ENCODE peak calls at places on chromosomes 16 and 17, in seven cellular contexts. M is lower lobe of right lung, P is IMR-90, C is mesothelial cell of epicardium, U is PC-9, R is endothelial cell, J is BE2C. D is an unnamed sample.

GRCh38 chr16:4935231-4935855 is 1.6 kb downstream of the PPL start:
- DNase-seq in C (no peak), J (no peak), R (no peak), M (peak), P (no peak), U (peak), D (no peak)

GRCh38 chr16:68267612-68268405 is 3.5 kb downstream of the SLC7A6 start:
- DNase-seq in C (no peak), M (no peak), R (no peak), J (no peak), U (no peak), P (no peak), D (no peak)

GRCh38 chr16:89300311-89300975 is 82.9 kb downstream of the ZNF778 start:
- DNase-seq in U (no peak), M (no peak), C (no peak), R (no peak), P (peak), J (no peak), D (no peak)

GRCh38 chr16:66036775-66037715 is 329.4 kb upstream of the CDH5 start:
- DNase-seq in J (no peak), C (no peak), M (no peak), P (no peak), R (no peak), U (no peak), D (no peak)

GRCh38 chr16:87407511-87408112 is 15.5 kb downstream of the MAP1LC3B start:
- DNase-seq in M (peak), C (no peak), R (no peak), J (peak), U (peak), P (no peak), D (no peak)

GRCh38 chr17:77842148-77842905 is 116.2 kb upstream of the TNRC6C start:
- DNase-seq in R (no peak), M (peak), P (peak), C (no peak), J (no peak), U (no peak), D (no peak)

GRCh38 chr17:4710693-4711634 is 532 bp downstream of the ARRB2 start:
- DNase-seq in M (peak), P (no peak), J (no peak), C (no peak), U (no peak), R (no peak), D (no peak)

GRCh38 chr17:1038459-1039118 is 41.7 kb downstream of the TIMM22 start:
- DNase-seq in J (no peak), P (no peak), U (no peak), R (no peak), C (no peak), M (no peak), D (no peak)

GRCh38 chr17:71519285-71519684 is 601.5 kb upstream of the SOX9 start:
- DNase-seq in C (no peak), M (no peak), J (no peak), U (no peak), P (no peak), R (no peak), D (no peak)

GRCh38 chr16:19419691-19420060 is 2.0 kb downstream of the TMC5 start:
- DNase-seq in M (no peak), U (peak), R (no peak), J (no peak), P (peak), C (no peak), D (no peak)

GRCh38 chr17:64343071-64343774 is 47.4 kb downstream of the PECAM1 start:
- DNase-seq in R (no peak), P (no peak), M (no peak), C (no peak), J (no peak), U (no peak), D (no peak)

GRCh38 chr16:30485818-30486436 is 13.4 kb downstream of the ITGAL start:
- DNase-seq in R (no peak), U (no peak), M (no peak), P (peak), C (no peak), J (no peak), D (no peak)

GRCh38 chr16:81523387-81524115 is 78.9 kb downstream of the CMIP start:
- DNase-seq in P (peak), R (no peak), M (peak), U (peak), J (no peak), C (no peak), D (no peak)

GRCh38 chr16:11112723-11113348 is 143.2 kb downstream of the SOCS1 start:
- DNase-seq in J (peak), P (no peak), C (no peak), U (no peak), R (no peak), M (no peak), D (no peak)

GRCh38 chr17:2399572-2400473 is 1.0 kb downstream of the MNT start:
- DNase-seq in U (peak), R (peak), P (peak), C (peak), J (peak), M (peak), D (peak)

GRCh38 chr17:78378225-78379133 is at the start of gene PGS1:
- DNase-seq in P (peak), M (peak), C (no peak), J (peak), R (peak), U (peak), D (peak)

GRCh38 chr17:74725111-74725510 is 11.9 kb upstream of the RAB37 start:
- DNase-seq in C (no peak), J (no peak), P (no peak), R (no peak), M (no peak), U (no peak), D (no peak)

GRCh38 chr16:88767546-88767945 is 17.5 kb downstream of the PIEZO1 start:
- DNase-seq in P (no peak), R (no peak), M (no peak), J (no peak), C (no peak), U (no peak), D (no peak)

GRCh38 chr17:63946440-63947363 is 14.6 kb upstream of the CD79B start:
- DNase-seq in R (peak), U (peak), J (peak), P (peak), M (peak), C (no peak), D (peak)

GRCh38 chr17:37682007-37682406 is 38.8 kb upstream of the DDX52 start:
- DNase-seq in M (no peak), R (no peak), C (no peak), J (no peak), P (no peak), U (no peak), D (no peak)

GRCh38 chr16:3119701-3120408 is 7.5 kb downstream of the ZNF205 start:
- DNase-seq in M (no peak), U (no peak), C (no peak), J (no peak), P (no peak), R (no peak), D (peak)

GRCh38 chr17:27807567-27808470 is 7.5 kb upstream of the NOS2 start:
- DNase-seq in R (no peak), J (no peak), P (no peak), U (no peak), M (no peak), C (no peak), D (no peak)

GRCh38 chr16:5422047-5422446 is 324.5 kb upstream of the EEF2KMT start:
- DNase-seq in C (no peak), P (no peak), J (no peak), R (no peak), M (no peak), U (no peak), D (no peak)

GRCh38 chr17:41772218-41772585 is 14.3 kb downstream of the JUP start:
- DNase-seq in C (no peak), R (no peak), P (no peak), M (peak), J (no peak), U (peak), D (no peak)

GRCh38 chr17:32222621-32223020 is 43.0 kb upstream of the RHBDL3 start:
- DNase-seq in C (no peak), U (no peak), P (peak), R (no peak), M (no peak), J (no peak), D (no peak)

GRCh38 chr17:76556759-76557367 is 17.0 kb downstream of the PRCD start:
- DNase-seq in P (peak), M (peak), C (no peak), U (peak), R (no peak), J (no peak), D (no peak)

GRCh38 chr16:62035115-62036092 is 834 bp downstream of the CDH8 start:
- DNase-seq in U (no peak), C (no peak), M (no peak), J (no peak), P (no peak), R (peak), D (no peak)

GRCh38 chr17:42212382-42212781 is 18.1 kb upstream of the GHDC start:
- DNase-seq in M (no peak), U (no peak), P (no peak), R (no peak), C (no peak), J (no peak), D (no peak)

GRCh38 chr17:28379814-28380571 is 8.5 kb downstream of the SARM1 start:
- DNase-seq in M (no peak), C (no peak), P (peak), J (peak), U (peak), R (peak), D (no peak)

GRCh38 chr17:45147102-45147580 is 1.1 kb upstream of the HEXIM1 start:
- DNase-seq in U (no peak), C (no peak), R (no peak), J (no peak), P (peak), M (peak), D (no peak)

GRCh38 chr17:17545984-17546383 is 45.5 kb downstream of the PEMT start:
- DNase-seq in U (no peak), M (no peak), J (no peak), R (no peak), P (no peak), C (no peak), D (no peak)

GRCh38 chr17:37608369-37609169 is 649 bp downstream of the SYNRG start:
- DNase-seq in C (peak), U (no peak), M (no peak), J (no peak), P (peak), R (peak), D (no peak)

GRCh38 chr16:705748-706188 is at the start of gene FBXL16:
- DNase-seq in J (peak), P (no peak), M (no peak), C (no peak), R (no peak), U (peak), D (peak)

GRCh38 chr16:86671486-86672214 is 93.3 kb downstream of the FOXL1 start:
- DNase-seq in P (peak), U (no peak), R (no peak), J (no peak), C (no peak), M (no peak), D (no peak)

GRCh38 chr16:85347213-85347591 is 234.9 kb upstream of the CIBAR2 start:
- DNase-seq in P (no peak), U (peak), R (no peak), C (no peak), M (no peak), J (peak), D (no peak)

GRCh38 chr17:70100983-70101382 is 26.0 kb downstream of the KCNJ16 start:
- DNase-seq in P (no peak), C (no peak), U (no peak), R (no peak), M (no peak), J (no peak), D (no peak)

GRCh38 chr17:65956814-65957213 is 235.1 kb downstream of the CEP112 start:
- DNase-seq in M (no peak), J (no peak), U (no peak), C (no peak), R (no peak), P (peak), D (no peak)

GRCh38 chr16:58035356-58036170 is 10.0 kb downstream of the MMP15 start:
- DNase-seq in P (no peak), J (peak), C (no peak), M (no peak), U (no peak), R (no peak), D (no peak)

GRCh38 chr16:58036943-58037342 is 11.4 kb downstream of the MMP15 start:
- DNase-seq in C (no peak), J (no peak), P (no peak), R (no peak), M (no peak), U (no peak), D (no peak)

GRCh38 chr16:58032710-58033293 is 7.2 kb downstream of the MMP15 start:
- DNase-seq in R (no peak), P (no peak), C (no peak), M (peak), J (peak), U (no peak), D (no peak)

GRCh38 chr16:58034786-58035185 is 9.2 kb downstream of the MMP15 start:
- DNase-seq in R (no peak), U (no peak), P (no peak), J (no peak), M (no peak), C (no peak), D (no peak)

GRCh38 chr16:58034128-58034685 is 8.7 kb downstream of the MMP15 start:
- DNase-seq in U (no peak), C (no peak), M (no peak), J (no peak), R (no peak), P (no peak), D (no peak)
- TF ChIP-seq CTCF in U (no peak), C (no peak), M (no peak), J (no peak), R (no peak), P (no peak), D (no peak)

GRCh38 chr16:78689031-78689430 is 589.6 kb downstream of the WWOX start:
- DNase-seq in C (no peak), U (no peak), M (no peak), J (no peak), R (no peak), P (peak), D (no peak)

GRCh38 chr16:78689536-78689935 is 590.1 kb downstream of the WWOX start:
- DNase-seq in U (no peak), P (no peak), M (no peak), J (no peak), C (no peak), R (no peak), D (no peak)

GRCh38 chr16:78684040-78684611 is 584.7 kb downstream of the WWOX start:
- DNase-seq in J (no peak), C (no peak), M (no peak), U (peak), R (no peak), P (peak), D (no peak)

GRCh38 chr16:78686601-78687000 is 587.1 kb downstream of the WWOX start:
- DNase-seq in R (no peak), J (no peak), U (no peak), M (no peak), C (no peak), P (no peak), D (no peak)

DNA sequence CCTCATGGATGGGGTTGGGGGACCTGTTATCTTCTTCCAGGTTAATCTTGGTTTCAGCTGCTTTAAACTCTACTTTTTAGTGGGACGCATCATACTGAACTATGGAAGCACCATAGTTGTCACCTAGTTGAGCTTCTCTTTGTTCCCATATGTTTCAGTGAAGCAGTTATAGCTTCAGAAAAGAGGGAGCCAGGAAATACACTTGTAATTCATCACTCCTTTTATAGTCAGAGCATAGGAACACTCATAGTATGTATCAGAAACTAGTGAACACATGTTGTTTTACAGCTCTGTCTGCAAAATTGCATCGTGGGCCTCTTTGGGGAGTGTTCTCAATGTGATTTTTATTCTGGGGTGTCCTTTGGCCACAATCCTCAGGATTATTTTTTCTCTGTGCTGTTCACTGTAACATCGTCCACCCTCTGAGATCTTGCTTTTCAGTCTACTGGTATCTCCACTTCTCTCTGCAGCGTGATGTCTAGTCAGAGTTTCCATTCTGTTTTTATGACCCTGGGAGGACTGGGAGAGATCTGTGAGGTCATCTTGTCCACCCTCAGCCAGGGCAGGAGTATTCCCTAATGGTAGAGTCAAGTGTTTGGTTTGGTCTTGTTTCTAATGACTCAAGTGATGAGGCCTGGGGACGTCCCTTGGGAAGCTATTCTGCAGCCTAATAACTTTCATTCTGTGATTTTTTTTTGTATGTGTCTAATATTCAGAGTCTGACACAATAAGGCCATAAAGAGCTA is 585.4 kb downstream of the WWOX start:
- DNase-seq in P (no peak), U (no peak), M (no peak), R (no peak), C (no peak), J (no peak), D (no peak)
- TF ChIP-seq CTCF in P (no peak), U (no peak), M (no peak), R (no peak), C (no peak), J (no peak), D (no peak)

GRCh38 chr17:40526668-40527067 is 25.2 kb upstream of the TNS4 start:
- DNase-seq in C (no peak), M (no peak), P (no peak), U (no peak), J (no peak), R (no peak), D (no peak)
- TF ChIP-seq CTCF in C (no peak), M (no peak), P (no peak), U (no peak), J (no peak), R (no peak), D (no peak)

DNA sequence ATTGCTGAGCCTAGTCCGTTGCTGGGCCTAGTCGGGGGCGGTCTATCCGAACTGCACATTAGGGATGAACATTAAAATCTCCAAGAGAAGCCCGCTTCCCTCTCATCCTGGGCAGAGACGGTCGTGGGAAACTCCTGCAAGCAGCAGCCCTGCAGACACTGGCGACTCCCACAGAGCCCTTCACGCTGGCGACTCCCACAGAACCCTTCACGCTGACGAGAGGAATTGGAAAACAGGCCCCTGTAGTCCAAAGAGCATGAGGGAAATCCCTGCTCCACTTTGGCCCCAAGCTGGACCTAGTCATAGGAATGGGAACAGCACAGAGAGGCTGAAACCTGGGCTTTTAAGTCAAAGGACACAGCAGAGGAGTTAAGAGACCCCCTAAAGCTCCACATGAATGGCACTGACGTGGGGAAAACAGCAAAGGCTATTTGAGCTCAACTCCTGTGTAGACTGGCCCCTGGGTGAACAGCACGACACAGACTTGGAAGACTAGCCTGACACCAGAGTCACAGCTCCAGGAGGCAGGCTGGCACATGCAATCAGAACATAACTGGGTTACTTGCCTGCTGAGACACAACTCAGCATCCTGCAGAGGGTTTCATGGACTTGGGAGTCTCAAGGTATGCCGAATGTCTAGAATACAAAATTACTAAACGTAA is 42.2 kb downstream of the WDR45B start:
- DNase-seq in R (no peak), U (no peak), C (no peak), M (no peak), P (no peak), J (no peak), D (no peak)
- TF ChIP-seq CTCF in R (no peak), U (no peak), C (no peak), M (no peak), P (no peak), J (no peak), D (no peak)

DNA sequence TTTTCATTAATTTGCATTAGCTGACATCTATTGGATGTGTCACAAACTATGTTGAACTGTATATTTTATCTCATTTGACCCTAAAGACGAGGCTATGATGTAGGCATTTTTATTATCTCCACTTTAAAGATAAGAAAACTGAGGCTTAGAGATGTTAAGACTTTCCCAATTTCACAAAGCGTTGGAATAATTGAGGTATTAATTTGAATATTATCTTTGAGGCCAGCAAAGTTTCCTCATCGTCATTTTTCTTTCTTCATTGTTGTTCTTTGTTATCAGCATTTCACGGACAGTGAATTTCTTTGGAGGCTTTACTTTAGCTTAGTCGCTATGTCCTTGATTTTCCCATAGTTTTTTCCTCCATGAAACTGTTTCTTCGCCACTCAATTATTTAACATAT is 227.5 kb upstream of the MYOCD start:
- DNase-seq in M (no peak), P (no peak), U (no peak), J (no peak), C (no peak), R (no peak), D (no peak)
- TF ChIP-seq CTCF in M (no peak), P (no peak), U (no peak), J (no peak), C (no peak), R (no peak), D (no peak)

DNA sequence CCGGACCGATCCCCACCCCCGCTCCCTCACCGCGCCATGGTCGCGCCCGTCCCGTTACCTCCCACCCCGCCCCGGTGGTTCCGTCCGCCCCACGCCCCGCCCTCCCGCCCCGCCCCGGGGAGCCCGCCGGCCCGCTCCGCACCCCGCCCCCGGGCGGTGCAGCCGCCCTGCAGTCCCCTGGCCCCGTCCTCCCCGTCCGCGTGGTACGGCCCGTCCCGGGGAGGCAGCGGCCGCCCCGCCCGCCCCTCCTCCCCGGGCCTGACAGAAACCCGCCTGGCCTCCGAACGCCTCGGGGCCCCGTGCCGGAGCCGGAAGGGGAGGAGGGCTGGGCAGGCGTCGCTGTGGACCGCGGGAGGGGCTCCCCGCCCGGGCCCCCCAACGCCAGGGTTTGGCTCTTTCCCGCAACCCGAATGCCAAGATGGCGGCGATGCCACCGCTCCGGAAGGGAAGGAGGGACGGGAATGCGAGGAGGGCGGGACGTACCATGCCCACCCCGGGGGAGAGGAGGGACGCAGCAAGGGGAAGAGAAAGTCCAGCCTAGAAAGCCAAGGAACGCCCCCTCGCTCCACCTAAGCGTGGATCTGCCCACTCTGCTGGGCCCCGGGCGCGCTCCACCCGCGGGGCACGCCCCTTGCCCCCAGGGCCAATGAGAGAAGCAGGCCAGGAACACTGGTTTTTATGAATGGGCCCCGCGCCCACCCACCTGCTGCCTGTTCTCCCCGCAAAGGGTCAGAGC is at the start of gene PIP4K2B:
- DNase-seq in R (peak), C (peak), P (peak), U (peak), M (peak), J (peak), D (peak)
- TF ChIP-seq CTCF in R (no peak), C (no peak), P (no peak), U (no peak), M (no peak), J (no peak), D (no peak)

GRCh38 chr16:70438983-70439862 is at the start of gene ST3GAL2:
- DNase-seq in J (peak), P (peak), R (peak), M (peak), C (peak), U (peak), D (peak)
- TF ChIP-seq CTCF in J (peak), P (no peak), R (no peak), M (no peak), C (no peak), U (no peak), D (no peak)